ENCODE peak calls at places on chromosomes 2 and 18, in five cellular contexts. L is GM23248, M is brain microvascular endothelial cell, F is MM.1S, U is colonic mucosa. X is an unnamed sample.

GRCh38 chr2:189511935-189512334 is 68.7 kb downstream of the SLC40A1 start:
- DNase-seq in M (no peak), F (no peak), L (no peak), U (no peak), X (no peak)

GRCh38 chr2:52959801-52960200 is 807.8 kb upstream of the CHAC2 start:
- DNase-seq in L (no peak), M (no peak), U (no peak), F (no peak), X (no peak)

GRCh38 chr2:38105911-38106310 is 30.0 kb upstream of the CYP1B1 start:
- DNase-seq in F (no peak), L (no peak), M (no peak), U (no peak), X (no peak)

GRCh38 chr2:288743-289361 is 961 bp upstream of the ALKAL2 start:
- DNase-seq in F (no peak), L (no peak), U (no peak), M (no peak), X (no peak)

GRCh38 chr2:60581461-60582282 is 28.2 kb upstream of the BCL11A start:
- DNase-seq in M (peak; percentile 29), U (peak; percentile 59), L (peak; percentile 84), F (peak; percentile 74), X (no peak)

GRCh38 chr18:69934866-69935265 is 12.8 kb downstream of the CD226 start:
- DNase-seq in M (no peak), L (no peak), F (no peak), U (no peak), X (no peak)

GRCh38 chr2:237471457-237472186 is 15.4 kb upstream of the MLPH start:
- DNase-seq in L (peak; percentile 85), F (peak; percentile 48), M (peak; percentile 74), U (no peak), X (no peak)

GRCh38 chr2:241892299-241893137 is 23.0 kb downstream of the RTP5 start:
- DNase-seq in F (no peak), U (no peak), L (peak; percentile 59), M (no peak), X (no peak)

GRCh38 chr2:121147766-121148165 is 137.2 kb downstream of the TFCP2L1 start:
- DNase-seq in U (no peak), L (no peak), M (no peak), F (no peak), X (peak; percentile 30)

GRCh38 chr2:121142452-121142851 is 142.6 kb downstream of the TFCP2L1 start:
- DNase-seq in U (no peak), L (no peak), M (no peak), F (no peak), X (no peak)

GRCh38 chr2:121140734-121141133 is 144.3 kb downstream of the TFCP2L1 start:
- DNase-seq in U (no peak), F (no peak), M (no peak), L (no peak), X (no peak)

GRCh38 chr2:121146630-121147029 is 138.4 kb downstream of the TFCP2L1 start:
- DNase-seq in M (no peak), U (no peak), F (no peak), L (no peak), X (no peak)

GRCh38 chr2:121144111-121144510 is 140.9 kb downstream of the TFCP2L1 start:
- DNase-seq in M (no peak), L (no peak), U (no peak), F (no peak), X (no peak)
- H3K4me3 ChIP-seq in M (no peak overlapping the region), L (no peak overlapping the region), U (no peak overlapping the region), F (no peak overlapping the region), X (no peak overlapping the region)

DNA sequence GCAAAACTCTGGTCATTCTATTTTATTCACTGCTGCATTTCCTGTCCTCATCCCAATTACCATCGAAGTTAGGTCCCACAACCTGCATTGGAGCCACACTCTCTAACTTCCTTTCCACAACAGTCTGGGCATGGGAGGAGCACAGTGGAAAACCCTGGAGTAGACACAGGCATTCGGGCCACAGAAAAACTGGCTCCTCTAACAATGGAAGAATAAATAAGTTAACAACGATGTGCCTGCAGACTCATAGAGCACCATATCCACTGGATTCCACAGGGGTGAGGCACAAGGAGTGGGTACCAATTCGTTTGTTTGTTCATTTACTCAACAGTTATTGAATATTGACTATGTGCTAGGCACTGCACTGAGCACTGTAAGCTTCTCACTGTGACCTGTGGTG is 154.1 kb upstream of the PGAP1 start:
- DNase-seq in L (no peak), U (no peak), F (no peak), M (no peak), X (no peak)
- H3K36me3 ChIP-seq in L (no peaks in the 10 kb centered on the region), U (no peaks in the 10 kb centered on the region), F (peaks cover 3% of the 10 kb centered on the region), M (no peaks in the 10 kb centered on the region), X (no peaks in the 10 kb centered on the region)

GRCh38 chr2:205733082-205733481 is 50.8 kb downstream of the NRP2 start:
- DNase-seq in U (no peak), F (no peak), M (no peak), L (no peak), X (no peak)

GRCh38 chr2:205731521-205731965 is 49.2 kb downstream of the NRP2 start:
- DNase-seq in L (peak; percentile 92), M (peak; percentile 95), F (no peak), U (no peak), X (no peak)

GRCh38 chr2:205733648-205734047 is 51.3 kb downstream of the NRP2 start:
- DNase-seq in L (no peak), F (no peak), U (no peak), M (no peak), X (no peak)

GRCh38 chr2:205730701-205731271 is 48.5 kb downstream of the NRP2 start:
- DNase-seq in F (no peak), M (peak; percentile 51), L (peak; percentile 51), U (no peak), X (no peak)

GRCh38 chr2:205732314-205732713 is 50.0 kb downstream of the NRP2 start:
- DNase-seq in L (no peak), F (no peak), M (no peak), U (no peak), X (no peak)
- H3K27me3 ChIP-seq in L (no peaks in the 10 kb centered on the region), F (no peaks in the 10 kb centered on the region), M (no peaks in the 10 kb centered on the region), U (no peaks in the 10 kb centered on the region), X (no peaks in the 10 kb centered on the region)

DNA sequence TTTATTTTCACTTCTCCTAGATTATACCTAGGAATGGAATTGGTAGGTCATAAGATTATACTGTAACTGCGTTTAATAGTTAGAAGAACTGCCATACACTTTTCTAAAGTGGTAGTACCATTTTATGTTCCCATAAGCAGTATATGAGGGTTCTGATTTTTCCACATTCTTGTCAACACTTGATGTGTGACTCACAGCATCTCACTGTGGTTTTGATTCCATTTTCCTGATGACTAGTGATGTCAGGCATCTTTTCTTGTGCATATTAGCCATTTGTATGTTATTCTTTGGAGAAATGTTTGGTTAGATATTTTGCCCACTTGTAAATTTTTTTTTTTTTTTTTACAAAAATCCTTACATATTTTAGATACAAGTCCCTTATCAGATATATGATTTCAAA is 2.3 kb downstream of the DCAF17 start:
- DNase-seq in U (no peak), M (peak; percentile 92), F (no peak), L (peak; percentile 80), X (peak; percentile 93)
- H3K4me3 ChIP-seq in U (no peak overlapping the region), M (no peak overlapping the region), F (no peak overlapping the region), L (no peak overlapping the region), X (no peak overlapping the region)

DNA sequence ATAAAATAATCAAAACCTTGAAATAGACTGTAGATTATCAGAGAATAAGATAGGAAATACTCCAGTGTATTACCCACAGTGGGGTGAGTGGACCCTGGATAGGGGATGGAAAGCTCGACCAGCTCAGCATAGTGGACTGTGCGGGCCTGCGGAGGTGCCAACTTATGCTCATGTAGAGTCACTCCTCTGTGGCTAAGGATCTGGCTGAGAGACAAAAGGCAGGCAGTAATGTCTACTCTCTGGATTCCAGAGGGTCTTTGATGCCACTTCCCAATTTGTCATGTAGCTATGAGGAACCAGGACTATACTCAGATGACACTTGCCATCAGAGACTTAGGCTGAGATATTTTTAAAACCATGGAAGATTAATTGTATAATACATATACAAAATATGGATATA is 101.9 kb upstream of the MCFD2 start:
- DNase-seq in L (no peak), U (no peak), F (no peak), M (no peak), X (no peak)
- H3K36me3 ChIP-seq in L (peaks cover 49% of the 10 kb centered on the region), U (no peaks in the 10 kb centered on the region), F (peaks cover 12% of the 10 kb centered on the region), M (peaks cover 33% of the 10 kb centered on the region), X (peaks cover 15% of the 10 kb centered on the region)

DNA sequence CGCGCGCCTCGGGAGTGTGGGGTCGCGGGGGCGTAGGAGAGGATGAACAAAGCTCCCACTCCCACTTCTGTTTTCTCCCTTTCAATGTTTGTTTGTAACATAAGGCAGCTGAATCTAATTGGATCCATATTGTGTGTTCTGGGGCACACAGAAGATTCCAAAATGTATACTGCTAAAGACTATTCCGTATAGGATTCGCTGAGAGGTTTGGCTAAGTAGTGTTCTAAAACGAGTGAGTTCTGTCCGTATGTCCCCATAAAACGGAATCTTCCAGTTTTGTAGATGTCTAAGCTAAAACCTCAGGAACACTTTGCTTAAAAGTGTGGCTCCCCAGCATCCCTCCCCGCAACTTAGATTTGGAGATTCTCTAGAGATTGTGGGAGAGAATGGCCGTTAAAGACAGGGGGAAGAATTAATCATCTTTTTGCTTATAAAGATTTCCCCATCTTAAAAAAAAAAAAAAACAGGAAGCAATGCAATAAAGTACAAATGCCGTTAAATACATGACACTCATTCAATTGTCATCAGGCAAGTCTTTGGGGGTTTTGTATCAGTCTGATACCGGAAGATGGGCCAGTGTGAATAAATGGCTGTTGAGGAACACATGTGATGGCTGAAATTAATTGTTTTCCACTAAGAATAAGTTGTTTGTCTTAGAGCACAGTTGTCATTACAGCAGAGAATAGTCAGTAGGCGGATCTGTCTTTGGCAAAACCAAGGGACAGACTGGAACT is 1.5 kb downstream of the EMILIN2 start:
- DNase-seq in U (no peak), F (no peak), M (no peak), L (peak; percentile 41), X (no peak)
- H3K27me3 ChIP-seq in U (peaks cover 30% of the 10 kb centered on the region), F (peaks cover 8% of the 10 kb centered on the region), M (no peaks in the 10 kb centered on the region), L (no peaks in the 10 kb centered on the region), X (peaks cover 28% of the 10 kb centered on the region)

GRCh38 chr2:135532581-135532980 is 1.3 kb downstream of the R3HDM1 start:
- DNase-seq in U (no peak), F (no peak), M (no peak), L (peak; percentile 12), X (no peak)
- H3K4me3 ChIP-seq in U (peak overlapping the region; percentile 78), F (peak overlapping the region; percentile 92), M (peak overlapping the region; percentile 0), L (peak overlapping the region; percentile 96), X (peak overlapping the region; percentile 95)

DNA sequence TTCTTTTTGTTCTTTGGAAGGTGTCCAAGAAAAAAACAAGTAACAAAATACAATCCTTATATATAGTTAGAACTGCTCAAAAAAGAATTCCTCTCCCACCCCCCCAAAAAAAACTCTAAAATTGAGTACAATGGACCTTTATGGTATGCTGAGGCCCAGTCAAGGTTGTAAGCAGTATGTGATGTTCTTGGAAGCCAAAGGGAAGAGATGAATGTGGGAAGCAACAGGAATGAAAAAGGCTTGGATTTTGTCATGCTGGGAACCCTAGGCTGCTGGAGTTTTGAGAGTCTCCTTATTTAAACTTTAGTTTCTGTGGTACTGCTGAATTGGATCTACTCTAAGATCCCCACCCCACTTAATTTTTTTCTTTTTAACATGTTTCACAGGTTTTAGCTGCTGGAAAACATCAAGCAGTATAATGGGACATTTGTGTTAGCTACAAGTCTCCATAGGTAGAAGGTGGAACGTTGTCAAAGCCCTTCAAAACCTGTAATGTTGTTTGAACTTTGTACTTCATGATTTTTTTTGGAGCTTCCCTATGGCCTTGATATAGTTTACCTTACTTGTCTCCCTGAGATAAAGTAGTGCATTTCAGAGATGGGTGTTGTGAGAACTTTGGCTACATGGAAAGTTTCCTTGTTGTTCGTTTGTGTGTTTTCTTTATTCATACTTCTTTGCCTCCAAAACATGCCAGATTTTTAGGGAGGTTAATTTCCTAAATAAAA is 57.7 kb downstream of the PHLPP1 start:
- DNase-seq in U (no peak), F (no peak), M (no peak), L (no peak), X (no peak)
- H3K36me3 ChIP-seq in U (no peaks in the 10 kb centered on the region), F (no peaks in the 10 kb centered on the region), M (no peaks in the 10 kb centered on the region), L (no peaks in the 10 kb centered on the region), X (no peaks in the 10 kb centered on the region)

X was measured in bronchial epithelial cell.